ENCODE peak calls at places on chromosomes 7 and 10, in seven cellular contexts. R, Z, S, B, D, N and U are unnamed samples.

GRCh38 chr10:93352638-93353383 is 129.3 kb downstream of the MYOF start:
- DNase-seq in Z (no peak), R (no peak), N (no peak), D (peak), B (no peak), S (no peak), U (no peak)

GRCh38 chr10:119443441-119443840 is 99.1 kb downstream of the RGS10 start:
- DNase-seq in R (peak), Z (no peak), S (peak), N (no peak), D (no peak), B (no peak), U (no peak)

GRCh38 chr10:106424076-106424475 is 740.4 kb downstream of the SORCS1 start:
- DNase-seq in D (peak), Z (no peak), N (no peak), B (no peak), R (no peak), S (no peak), U (no peak)

GRCh38 chr7:120053390-120053961 is 219.5 kb upstream of the KCND2 start:
- DNase-seq in D (no peak), Z (no peak), R (no peak), N (no peak), S (no peak), B (no peak), U (no peak)

GRCh38 chr10:97483526-97483925 is 14.7 kb downstream of the MMS19 start:
- DNase-seq in R (no peak), D (no peak), N (no peak), B (no peak), S (no peak), Z (no peak), U (no peak)

GRCh38 chr7:117857718-117858117 is 15.5 kb downstream of the CTTNBP2 start:
- DNase-seq in R (no peak), N (no peak), S (no peak), Z (no peak), B (no peak), D (peak), U (no peak)

GRCh38 chr7:130939285-130940095 is 205.5 kb upstream of the KLF14 start:
- DNase-seq in N (no peak), R (no peak), S (no peak), Z (no peak), D (peak), B (no peak), U (no peak)

GRCh38 chr7:116953727-116954442 is 584 bp downstream of the ST7 start:
- DNase-seq in S (peak), R (peak), Z (peak), B (no peak), D (peak), N (peak), U (peak)

GRCh38 chr7:7315851-7316250 is 133.5 kb downstream of the C1GALT1 start:
- DNase-seq in B (no peak), Z (no peak), R (no peak), D (no peak), S (no peak), N (no peak), U (no peak)

GRCh38 chr7:37346761-37347160 is 101.9 kb downstream of the ELMO1 start:
- DNase-seq in Z (no peak), D (no peak), S (no peak), B (no peak), N (no peak), R (no peak), U (no peak)

GRCh38 chr7:6262206-6262605 is 10.2 kb downstream of the CYTH3 start:
- DNase-seq in N (no peak), D (no peak), R (no peak), Z (no peak), B (no peak), S (no peak), U (no peak)